ENCODE peak calls at places on chromosomes 5 and 9, in seven cellular contexts. Q, Z, U, C, Y, R and J are unnamed samples.

GRCh38 chr5:124663101-124663506 is 83.3 kb downstream of the ZNF608 start:
- DNase-seq in Q (no peak), Z (no peak), Y (no peak), R (no peak), U (no peak), C (no peak), J (no peak)

GRCh38 chr9:128685636-128686489 is 3.2 kb upstream of the SET start:
- DNase-seq in Q (peak; percentile 70), C (no peak), Y (no peak), Z (no peak), U (no peak), R (peak; percentile 62), J (peak; percentile 68)

GRCh38 chr5:79938468-79938867 is 52.6 kb downstream of the MTX3 start:
- DNase-seq in C (no peak), U (no peak), R (no peak), Z (no peak), Q (peak; percentile 74), Y (peak; percentile 48), J (no peak)

GRCh38 chr5:134638760-134639201 is 6.2 kb upstream of the SAR1B start:
- DNase-seq in Y (no peak), R (peak; percentile 64), C (no peak), U (no peak), Q (no peak), Z (no peak), J (no peak)

GRCh38 chr5:168939887-168940534 is 360.8 kb upstream of the PANK3 start:
- DNase-seq in C (no peak), Y (no peak), Z (no peak), Q (no peak), U (no peak), R (no peak), J (no peak)

GRCh38 chr5:52007230-52007858 is 624.1 kb downstream of the ISL1 start:
- DNase-seq in U (peak; percentile 51), Y (peak; percentile 53), Z (peak; percentile 38), Q (peak; percentile 27), C (no peak), R (no peak), J (no peak)

GRCh38 chr9:125993423-125993935 is 246.3 kb downstream of the PBX3 start:
- DNase-seq in C (peak; percentile 18), Q (no peak), Y (no peak), R (peak; percentile 15), U (no peak), Z (no peak), J (no peak)

GRCh38 chr5:128469924-128470323 is 68.1 kb downstream of the FBN2 start:
- DNase-seq in R (no peak), U (peak; percentile 31), Q (no peak), C (no peak), Z (peak; percentile 39), Y (no peak), J (no peak)

GRCh38 chr5:178464431-178465048 is 125.7 kb downstream of the COL23A1 start:
- DNase-seq in R (no peak), U (no peak), C (no peak), Z (no peak), Q (no peak), Y (no peak), J (no peak)

GRCh38 chr5:42970636-42971559 is 69.2 kb downstream of the ANXA2R start:
- DNase-seq in R (no peak), C (no peak), U (no peak), Q (no peak), Y (no peak), Z (no peak), J (no peak)
- TF ChIP-seq CTCF in R (no peak), C (no peak), U (peak; percentile 50), Q (no peak), Y (no peak), Z (peak; percentile 11), J (no peak)

DNA sequence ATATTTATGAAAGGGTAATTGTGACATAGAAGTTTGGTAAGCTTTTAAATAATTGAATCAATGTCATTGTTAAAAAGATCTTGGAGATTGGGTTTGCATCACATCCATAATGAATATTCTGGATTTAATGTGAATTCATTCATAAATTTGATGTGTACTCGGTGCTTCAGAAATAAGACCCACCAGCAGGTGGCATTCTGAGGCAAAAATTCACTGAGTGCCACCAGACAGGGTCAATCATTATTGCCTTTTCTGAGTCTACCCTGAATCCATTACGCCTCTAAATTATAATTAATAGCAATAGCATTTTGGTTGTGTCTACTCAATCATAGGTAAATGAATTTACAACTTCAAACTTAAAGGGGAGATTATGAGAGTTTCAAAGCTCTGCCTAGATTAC is 1.0 kb downstream of the TRPC7 start:
- DNase-seq in Y (no peak), R (no peak), Z (no peak), U (peak; percentile 15), Q (peak; percentile 12), C (no peak), J (no peak)
- TF ChIP-seq CTCF in Y (no peak), R (no peak), Z (peak; percentile 29), U (peak; percentile 63), Q (peak; percentile 46), C (no peak), J (no peak)

DNA sequence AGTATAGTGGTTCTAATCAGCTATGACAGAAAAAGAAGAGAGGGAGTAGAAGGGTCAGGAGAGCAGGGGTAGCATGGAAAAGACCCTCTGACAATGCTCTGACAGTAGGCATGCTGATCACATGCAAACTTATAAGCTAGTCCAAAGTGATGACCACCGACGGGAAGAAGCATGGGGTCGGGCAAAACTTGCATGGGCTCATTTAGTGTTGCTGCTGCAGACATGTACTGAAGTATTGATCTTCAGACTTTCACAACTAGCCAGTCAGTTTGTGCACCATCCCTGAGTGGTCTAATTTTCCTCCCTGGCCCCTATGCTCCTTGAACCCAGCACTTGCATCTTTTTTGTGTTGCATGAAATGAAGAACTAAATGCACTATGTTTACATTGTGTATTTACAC is 225.4 kb downstream of the SYK start:
- DNase-seq in Z (no peak), C (peak; percentile 33), U (no peak), Y (no peak), Q (no peak), R (no peak), J (no peak)
- TF ChIP-seq CTCF in Z (no peak), C (no peak), U (no peak), Y (no peak), Q (no peak), R (no peak), J (no peak)

GRCh38 chr5:4797445-4797844 is 342.7 kb upstream of the ADAMTS16 start:
- DNase-seq in C (no peak), R (no peak), U (no peak), Y (no peak), Q (no peak), Z (no peak), J (no peak)
- TF ChIP-seq CTCF in C (no peak), R (no peak), U (no peak), Y (no peak), Q (no peak), Z (no peak), J (no peak)

GRCh38 chr9:108851138-108851537 is 4.6 kb downstream of the ACTL7B start:
- DNase-seq in C (no peak), Y (no peak), Q (no peak), Z (no peak), R (no peak), U (no peak), J (no peak)

GRCh38 chr9:108854094-108854493 is 1.7 kb downstream of the ACTL7B start:
- DNase-seq in U (no peak), C (no peak), Z (no peak), Y (no peak), R (no peak), Q (no peak), J (no peak)

GRCh38 chr9:108854641-108855528 is 901 bp downstream of the ACTL7B start:
- DNase-seq in Y (no peak), U (no peak), R (no peak), Q (no peak), C (no peak), Z (no peak), J (no peak)

GRCh38 chr9:108852089-108852488 is 3.7 kb downstream of the ACTL7B start:
- DNase-seq in U (no peak), Y (no peak), Z (no peak), Q (no peak), C (no peak), R (no peak), J (no peak)

DNA sequence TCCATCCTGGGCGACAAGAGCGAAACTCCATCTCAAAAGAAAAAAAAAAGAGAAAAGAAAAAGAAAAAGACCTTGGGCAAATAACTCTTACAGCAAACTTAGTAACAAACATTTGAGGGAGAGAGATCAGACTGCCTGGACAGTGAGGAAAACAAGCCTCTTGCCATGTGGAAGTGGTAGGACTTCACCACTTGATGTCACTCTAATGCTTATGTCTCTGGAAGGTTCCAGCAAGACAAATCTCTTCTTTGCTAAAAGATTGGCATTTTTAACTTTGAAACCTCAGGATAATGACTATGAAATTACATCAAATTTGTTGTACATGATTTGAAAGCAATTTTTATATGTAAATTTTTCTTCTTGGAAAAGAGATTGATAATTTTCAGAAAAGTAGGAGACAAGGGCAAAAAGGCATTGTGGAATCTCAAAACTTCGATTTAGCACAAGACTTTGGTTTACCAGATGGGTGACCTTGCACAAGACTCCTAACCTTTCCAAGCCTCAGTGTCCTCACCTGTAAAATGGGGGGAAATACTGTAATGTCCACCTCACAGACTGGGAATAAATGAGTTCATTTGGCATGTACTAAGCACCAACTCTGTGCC is 5.4 kb downstream of the ACTL7B start:
- DNase-seq in Z (peak; percentile 14), U (peak; percentile 78), Q (no peak), R (no peak), Y (peak; percentile 77), C (no peak), J (no peak)
- TF ChIP-seq CTCF in Z (peak; percentile 24), U (peak; percentile 62), Q (no peak), R (no peak), Y (peak; percentile 79), C (no peak), J (peak; percentile 30)

GRCh38 chr9:101635020-101635419 is 40.3 kb upstream of the PPP3R2 start:
- DNase-seq in U (no peak), Z (no peak), R (no peak), C (no peak), Q (no peak), Y (no peak), J (no peak)
- TF ChIP-seq CTCF in U (no peak), Z (no peak), R (no peak), C (no peak), Q (no peak), Y (no peak), J (no peak)

DNA sequence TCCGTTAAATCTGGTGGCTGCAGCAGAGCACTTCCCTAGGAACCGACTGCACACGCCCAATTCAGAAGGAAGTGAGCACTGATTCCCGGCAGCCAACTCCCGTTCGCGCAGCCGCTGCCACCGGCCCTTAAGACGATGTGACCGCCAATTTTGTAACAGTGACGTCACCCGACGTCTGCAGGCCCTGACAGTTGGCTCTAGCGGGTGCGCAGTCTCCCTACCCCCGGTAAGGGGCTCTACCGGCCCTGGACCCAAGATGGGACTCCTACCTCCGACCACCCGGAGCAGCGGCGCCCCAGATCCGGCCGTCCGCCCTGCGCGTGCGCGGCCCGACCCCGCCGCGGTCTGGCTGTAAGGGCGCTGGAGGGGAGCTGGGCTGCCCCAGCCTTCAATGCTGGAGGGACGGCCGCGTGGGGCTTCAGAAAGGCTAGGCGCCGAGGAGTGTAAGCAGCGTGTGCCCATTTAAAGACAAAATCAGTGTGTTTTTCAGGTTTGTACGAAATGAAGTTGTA is 19.1 kb downstream of the DNAJA1 start:
- DNase-seq in Y (peak; percentile 90), R (peak; percentile 81), U (peak; percentile 94), Q (no peak), Z (peak; percentile 93), C (peak; percentile 93), J (peak; percentile 86)
- TF ChIP-seq CTCF in Y (no peak), R (no peak), U (no peak), Q (no peak), Z (no peak), C (no peak), J (no peak)

GRCh38 chr5:132176987-132177386 is 50.7 kb downstream of the P4HA2 start:
- DNase-seq in C (no peak), Q (peak; percentile 21), Y (no peak), R (no peak), Z (peak; percentile 20), U (peak; percentile 51), J (peak; percentile 59)
- TF ChIP-seq CTCF in C (no peak), Q (peak; percentile 48), Y (no peak), R (no peak), Z (peak; percentile 38), U (peak; percentile 53), J (peak; percentile 18)